ENCODE peak calls at places on chromosomes 6 and 20, in four cellular contexts. U is HepG2, V is GM12878, F is A549. T is an unnamed sample.
A peak's percentile ranks its signal among the peaks of the same experiment; 100 is the strongest.

GRCh38 chr6:22141271-22141745 is 155.5 kb downstream of the PRL start:
- DNase-seq in F (peak; percentile 62), U (peak; percentile 74), V (no peak), T (no peak)

GRCh38 chr6:11437824-11438459 is 99.6 kb upstream of the TMEM170B start:
- DNase-seq in F (no peak), U (no peak), V (no peak), T (no peak)

GRCh38 chr20:47606414-47607207 is 104.9 kb downstream of the NCOA3 start:
- DNase-seq in F (no peak), V (no peak), U (no peak), T (no peak)

GRCh38 chr6:141309295-141309694 is 823.4 kb upstream of the GJE1 start:
- DNase-seq in V (no peak), U (peak; percentile 3), F (no peak), T (no peak)

GRCh38 chr6:108001696-108002231 is 43.8 kb upstream of the SEC63 start:
- DNase-seq in V (no peak), F (peak; percentile 9), U (peak; percentile 96), T (no peak)

GRCh38 chr6:26420607-26421235 is 18.6 kb downstream of the BTN3A1 start:
- DNase-seq in V (no peak), U (peak; percentile 61), F (peak; percentile 59), T (peak; percentile 43)

GRCh38 chr6:18990313-18990978 is 603.3 kb downstream of the RNF144B start:
- DNase-seq in F (peak; percentile 58), V (no peak), U (peak; percentile 58), T (peak; percentile 64)

GRCh38 chr6:45898941-45899682 is 116.5 kb downstream of the CLIC5 start:
- DNase-seq in U (no peak), F (no peak), V (no peak), T (no peak)

GRCh38 chr6:123427008-123427407 is 209.7 kb downstream of the TRDN start:
- DNase-seq in U (no peak), V (no peak), F (no peak), T (no peak)

GRCh38 chr6:12440981-12441380 is 150.8 kb downstream of the EDN1 start:
- DNase-seq in F (no peak), U (no peak), V (no peak), T (no peak)

GRCh38 chr6:2611092-2611491 is 139.6 kb downstream of the MYLK4 start:
- DNase-seq in U (no peak), V (no peak), F (peak; percentile 32), T (no peak)

GRCh38 chr6:51951924-51952323 is 135.5 kb downstream of the PKHD1 start:
- DNase-seq in U (no peak), F (no peak), V (no peak), T (no peak)

GRCh38 chr20:36606171-36607116 is 865 bp downstream of the RAB5IF start:
- DNase-seq in U (peak; percentile 88), V (no peak), F (peak; percentile 61), T (no peak)

GRCh38 chr20:17943343-17943742 is 25.3 kb downstream of the SNX5 start:
- DNase-seq in V (no peak), U (no peak), F (no peak), T (no peak)

GRCh38 chr20:61808497-61808896 is 257.2 kb downstream of the TAF4 start:
- DNase-seq in U (no peak), V (no peak), F (no peak), T (no peak)

GRCh38 chr20:50737352-50737751 is 6.0 kb downstream of the PARD6B start:
- DNase-seq in V (no peak), F (peak; percentile 62), U (no peak), T (peak; percentile 81)

GRCh38 chr6:26660096-26660425 is 515 bp upstream of the ZNF322 start:
- DNase-seq in V (no peak), U (peak; percentile 27), F (peak; percentile 33), T (peak; percentile 54)

GRCh38 chr20:401682-402495 is 6.2 kb upstream of the RBCK1 start:
- DNase-seq in U (peak; percentile 100), V (no peak), F (peak; percentile 100), T (no peak)

GRCh38 chr6:3561745-3562144 is 104.9 kb upstream of the SLC22A23 start:
- DNase-seq in U (peak; percentile 20), V (no peak), F (peak; percentile 43), T (no peak)

GRCh38 chr20:57652865-57653545 is 32.8 kb upstream of the ZBP1 start:
- DNase-seq in V (no peak), U (no peak), F (no peak), T (no peak)
- TF ChIP-seq MYC in V (no peak), U (no peak), F (no peak), T (no peak)

GRCh38 chr6:112163295-112164257 is 76.2 kb downstream of the FAM229B start:
- DNase-seq in V (peak; percentile 7), F (peak; percentile 45), U (peak; percentile 61), T (peak; percentile 72)
- TF ChIP-seq RFX5 in V (no peak), F (no peak), U (no peak), T (no peak)

GRCh38 chr6:31588871-31589650 is 3.0 kb downstream of the LST1 start:
- DNase-seq in F (no peak), V (no peak), U (no peak), T (no peak)
- TF ChIP-seq MYC in F (no peak), V (no peak), U (no peak), T (no peak)

GRCh38 chr6:56382416-56382940 is 135.1 kb upstream of the COL21A1 start:
- DNase-seq in V (no peak), U (no peak), F (no peak), T (no peak)
- TF ChIP-seq RFX5 in V (no peak), U (no peak), F (no peak), T (no peak)

T was measured in K562.